ENCODE peak calls at places on chromosomes 3 and 15, in four cellular contexts. One of them, this sample, is unnamed.

GRCh38 chr3:33420966-33421365 is 19.2 kb downstream of the UBP1 start:
- DNase-seq in A549: peak
- DNase-seq in GM12878: no peak
- DNase-seq in K562: no peak
- DNase-seq in this sample: no peak

GRCh38 chr15:31358957-31359721 is 32.5 kb downstream of the KLF13 start:
- DNase-seq in A549: no peak
- DNase-seq in K562: no peak
- DNase-seq in GM12878: no peak
- DNase-seq in this sample: no peak

GRCh38 chr3:193808317-193808716 is 215.3 kb downstream of the OPA1 start:
- DNase-seq in K562: no peak
- DNase-seq in GM12878: no peak
- DNase-seq in A549: no peak
- DNase-seq in this sample: no peak

GRCh38 chr15:37009288-37009687 is 91.1 kb downstream of the MEIS2 start:
- DNase-seq in K562: no peak
- DNase-seq in A549: no peak
- DNase-seq in GM12878: no peak
- DNase-seq in this sample: peak

GRCh38 chr3:184039414-184039813 is 7.9 kb downstream of the HTR3D start:
- DNase-seq in GM12878: no peak
- DNase-seq in K562: no peak
- DNase-seq in A549: no peak
- DNase-seq in this sample: no peak

GRCh38 chr3:71101014-71101413 is 482.5 kb downstream of the FOXP1 start:
- DNase-seq in K562: peak
- DNase-seq in GM12878: no peak
- DNase-seq in A549: peak
- DNase-seq in this sample: no peak

GRCh38 chr3:53709856-53710674 is 136.2 kb downstream of the CHDH start:
- DNase-seq in GM12878: no peak
- DNase-seq in K562: peak
- DNase-seq in A549: peak
- DNase-seq in this sample: peak

GRCh38 chr3:32868719-32869512 is 51.1 kb downstream of the TRIM71 start:
- DNase-seq in A549: no peak
- DNase-seq in GM12878: no peak
- DNase-seq in K562: no peak
- DNase-seq in this sample: no peak

GRCh38 chr3:66473181-66473580 is 27.6 kb downstream of the LRIG1 start:
- DNase-seq in GM12878: no peak
- DNase-seq in A549: no peak
- DNase-seq in K562: no peak
- DNase-seq in this sample: no peak

GRCh38 chr3:32457971-32458471 is 44.6 kb downstream of the CMTM6 start:
- DNase-seq in A549: no peak
- DNase-seq in K562: peak
- DNase-seq in GM12878: no peak
- DNase-seq in this sample: no peak

GRCh38 chr3:10901293-10902010 is 85.4 kb downstream of the SLC6A11 start:
- DNase-seq in A549: no peak
- DNase-seq in K562: no peak
- DNase-seq in GM12878: no peak
- DNase-seq in this sample: no peak

GRCh38 chr3:33636125-33636855 is 81.8 kb downstream of the CLASP2 start:
- DNase-seq in A549: peak
- DNase-seq in K562: peak
- DNase-seq in GM12878: no peak
- DNase-seq in this sample: peak

GRCh38 chr15:72859023-72859756 is 75.6 kb upstream of the ADPGK start:
- DNase-seq in GM12878: no peak
- DNase-seq in A549: no peak
- DNase-seq in K562: no peak
- DNase-seq in this sample: no peak

GRCh38 chr3:56792201-56792600 is 9.5 kb downstream of the ARHGEF3 start:
- DNase-seq in A549: no peak
- DNase-seq in GM12878: no peak
- DNase-seq in K562: no peak
- DNase-seq in this sample: peak

GRCh38 chr3:2614578-2614977 is 495.6 kb downstream of the IL5RA start:
- DNase-seq in K562: no peak
- DNase-seq in GM12878: no peak
- DNase-seq in A549: no peak
- DNase-seq in this sample: no peak

GRCh38 chr15:51375966-51376640 is 34.6 kb downstream of the GLDN start:
- DNase-seq in A549: no peak
- DNase-seq in GM12878: no peak
- DNase-seq in K562: no peak
- DNase-seq in this sample: no peak

GRCh38 chr15:85318048-85318731 is 62.2 kb upstream of the AKAP13 start:
- DNase-seq in K562: no peak
- DNase-seq in GM12878: peak
- DNase-seq in A549: peak
- DNase-seq in this sample: no peak

GRCh38 chr3:196340466-196340865 is 2.3 kb upstream of the TM4SF19 start:
- DNase-seq in GM12878: no peak
- DNase-seq in A549: no peak
- DNase-seq in K562: peak
- DNase-seq in this sample: no peak
- H3K4me2 ChIP-seq in GM12878: no peak
- H3K4me2 ChIP-seq in A549: peak
- H3K4me2 ChIP-seq in K562: peak
- H3K4me2 ChIP-seq in this sample: no peak

GRCh38 chr3:15064835-15065549 is at the start of gene MRPS25:
- DNase-seq in K562: peak
- DNase-seq in A549: peak
- DNase-seq in GM12878: peak
- DNase-seq in this sample: peak

GRCh38 chr3:15063238-15063637 is 1.9 kb downstream of the MRPS25 start:
- DNase-seq in GM12878: no peak
- DNase-seq in A549: no peak
- DNase-seq in K562: no peak
- DNase-seq in this sample: no peak

GRCh38 chr3:15065550-15066007 is 464 bp upstream of the MRPS25 start:
- DNase-seq in A549: no peak
- DNase-seq in K562: no peak
- DNase-seq in GM12878: no peak
- DNase-seq in this sample: no peak

GRCh38 chr3:15063656-15064286 is 1.3 kb downstream of the MRPS25 start:
- DNase-seq in K562: peak
- DNase-seq in GM12878: no peak
- DNase-seq in A549: no peak
- DNase-seq in this sample: no peak

DNA sequence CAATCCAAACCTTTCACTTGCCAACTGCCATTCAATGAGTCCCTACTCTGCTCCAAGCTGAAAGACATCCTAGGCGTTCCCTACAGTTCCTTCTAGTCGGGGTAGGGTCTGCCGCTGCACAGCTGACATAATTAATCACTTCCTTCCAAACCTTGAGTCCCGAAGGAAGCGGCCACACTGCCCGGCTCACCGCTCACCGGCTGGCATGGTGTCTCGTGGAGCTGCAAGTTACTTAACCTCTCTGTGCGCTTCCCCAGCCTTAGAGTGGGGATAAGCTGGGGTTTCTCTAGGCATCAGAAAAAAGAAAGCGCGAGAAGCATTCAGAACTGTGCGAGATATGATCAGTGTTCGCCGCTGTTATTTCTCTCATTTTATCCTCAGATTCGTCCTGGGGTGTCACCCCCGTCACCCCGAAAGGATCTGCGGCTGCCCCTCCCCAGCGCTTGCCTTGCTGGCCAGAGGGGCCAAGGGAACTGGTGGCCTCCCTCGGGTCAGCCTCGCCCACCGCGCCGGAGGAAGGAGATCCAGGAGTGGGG is 748 bp downstream of the MRPS25 start:
- DNase-seq in A549: peak
- DNase-seq in GM12878: no peak
- DNase-seq in K562: peak
- DNase-seq in this sample: no peak
- TF ChIP-seq ESRRA in A549: no peak
- TF ChIP-seq ESRRA in GM12878: no peak
- TF ChIP-seq ESRRA in K562: no peak
- TF ChIP-seq ESRRA in this sample: no peak

GRCh38 chr3:73511555-73511954 is 113.2 kb downstream of the PDZRN3 start:
- DNase-seq in GM12878: no peak
- DNase-seq in A549: no peak
- DNase-seq in K562: no peak
- DNase-seq in this sample: no peak

GRCh38 chr3:73513260-73513659 is 111.5 kb downstream of the PDZRN3 start:
- DNase-seq in GM12878: no peak
- DNase-seq in K562: no peak
- DNase-seq in A549: peak
- DNase-seq in this sample: peak

GRCh38 chr3:73520931-73521461 is 103.7 kb downstream of the PDZRN3 start:
- DNase-seq in GM12878: no peak
- DNase-seq in A549: no peak
- DNase-seq in K562: no peak
- DNase-seq in this sample: no peak

GRCh38 chr3:73512095-73512494 is 112.6 kb downstream of the PDZRN3 start:
- DNase-seq in GM12878: no peak
- DNase-seq in A549: no peak
- DNase-seq in K562: no peak
- DNase-seq in this sample: no peak

GRCh38 chr3:73516656-73517055 is 108.1 kb downstream of the PDZRN3 start:
- DNase-seq in GM12878: no peak
- DNase-seq in A549: no peak
- DNase-seq in K562: no peak
- DNase-seq in this sample: no peak
- TF ChIP-seq EP300 in GM12878: no peak
- TF ChIP-seq EP300 in A549: no peak
- TF ChIP-seq EP300 in K562: no peak
- TF ChIP-seq EP300 in this sample: no peak

GRCh38 chr3:154875142-154875541 is 205.0 kb upstream of the MME start:
- DNase-seq in K562: no peak
- DNase-seq in A549: no peak
- DNase-seq in GM12878: no peak
- DNase-seq in this sample: no peak
- H3K4me2 ChIP-seq in K562: no peak
- H3K4me2 ChIP-seq in A549: no peak
- H3K4me2 ChIP-seq in GM12878: no peak
- H3K4me2 ChIP-seq in this sample: no peak

DNA sequence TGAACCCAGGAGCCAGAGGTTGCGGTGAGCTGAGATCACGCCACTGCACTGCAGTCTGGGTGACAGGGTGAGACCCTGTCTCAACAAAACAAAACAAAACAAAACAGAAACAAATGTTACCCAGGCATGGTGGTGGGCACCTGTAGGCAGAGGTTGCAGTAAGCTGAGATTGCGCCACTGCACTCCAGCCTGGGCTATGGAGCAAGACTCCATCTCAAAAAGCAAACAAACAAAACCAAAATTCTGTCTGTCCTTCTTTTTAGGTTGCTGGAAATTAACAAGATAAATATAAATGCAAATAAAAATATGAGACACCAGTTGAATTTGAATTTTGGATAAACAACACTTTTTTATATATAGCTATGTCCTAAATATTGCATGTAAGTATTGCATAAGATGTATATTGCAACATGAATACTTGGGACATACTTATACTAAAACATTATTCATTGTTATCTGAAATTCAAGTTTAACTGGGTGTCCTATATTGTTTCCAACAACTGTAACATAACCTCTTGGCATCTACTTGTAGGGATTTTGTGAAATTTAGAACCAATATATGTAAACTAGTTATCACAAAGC is 4.7 kb upstream of the CEP97 start:
- DNase-seq in K562: no peak
- DNase-seq in GM12878: no peak
- DNase-seq in A549: no peak
- DNase-seq in this sample: no peak
- TF ChIP-seq ESRRA in K562: no peak
- TF ChIP-seq ESRRA in GM12878: no peak
- TF ChIP-seq ESRRA in A549: no peak
- TF ChIP-seq ESRRA in this sample: no peak

GRCh38 chr15:61684749-61685467 is 375.3 kb downstream of the VPS13C start:
- DNase-seq in A549: no peak
- DNase-seq in GM12878: no peak
- DNase-seq in K562: no peak
- DNase-seq in this sample: no peak
- TF ChIP-seq EP300 in A549: no peak
- TF ChIP-seq EP300 in GM12878: no peak
- TF ChIP-seq EP300 in K562: no peak
- TF ChIP-seq EP300 in this sample: no peak

GRCh38 chr15:94844188-94844532 is 612.8 kb downstream of the MCTP2 start:
- DNase-seq in K562: no peak
- DNase-seq in A549: no peak
- DNase-seq in GM12878: no peak
- DNase-seq in this sample: peak

GRCh38 chr15:94843060-94843459 is 611.7 kb downstream of the MCTP2 start:
- DNase-seq in K562: no peak
- DNase-seq in GM12878: no peak
- DNase-seq in A549: no peak
- DNase-seq in this sample: no peak

GRCh38 chr15:94838281-94838680 is 606.9 kb downstream of the MCTP2 start:
- DNase-seq in K562: no peak
- DNase-seq in A549: no peak
- DNase-seq in GM12878: no peak
- DNase-seq in this sample: no peak

GRCh38 chr15:94844533-94845390 is 613.4 kb downstream of the MCTP2 start:
- DNase-seq in K562: peak
- DNase-seq in GM12878: no peak
- DNase-seq in A549: peak
- DNase-seq in this sample: peak

GRCh38 chr15:94840794-94841587 is 609.6 kb downstream of the MCTP2 start:
- DNase-seq in GM12878: no peak
- DNase-seq in A549: no peak
- DNase-seq in K562: no peak
- DNase-seq in this sample: no peak
- H3K4me2 ChIP-seq in GM12878: no peak
- H3K4me2 ChIP-seq in A549: no peak
- H3K4me2 ChIP-seq in K562: no peak
- H3K4me2 ChIP-seq in this sample: no peak

This sample was measured in HepG2.